ENCODE peak calls at places on chromosomes 3 and 15, in nine cellular contexts. One of them, this sample, is unnamed.

GRCh38 chr3:49903451-49904424 is at the start of gene MST1R:
- DNase-seq in astrocyte: no peak
- DNase-seq in fibroblast of lung: no peak
- DNase-seq in OCI-LY7: no peak
- DNase-seq in DND-41: no peak
- DNase-seq in IMR-90: no peak
- DNase-seq in keratinocyte: peak
- DNase-seq in neuronal stem cell: peak
- DNase-seq in mammary epithelial cell: peak
- DNase-seq in this sample: peak

GRCh38 chr15:67149068-67149841 is 83.9 kb downstream of the SMAD3 start:
- DNase-seq in mammary epithelial cell: no peak
- DNase-seq in IMR-90: no peak
- DNase-seq in astrocyte: no peak
- DNase-seq in keratinocyte: no peak
- DNase-seq in neuronal stem cell: no peak
- DNase-seq in fibroblast of lung: no peak
- DNase-seq in OCI-LY7: no peak
- DNase-seq in DND-41: no peak
- DNase-seq in this sample: peak

GRCh38 chr15:25742008-25742407 is 121.1 kb downstream of the ATP10A start:
- DNase-seq in keratinocyte: no peak
- DNase-seq in mammary epithelial cell: no peak
- DNase-seq in astrocyte: no peak
- DNase-seq in IMR-90: no peak
- DNase-seq in neuronal stem cell: peak
- DNase-seq in DND-41: no peak
- DNase-seq in OCI-LY7: no peak
- DNase-seq in fibroblast of lung: no peak
- DNase-seq in this sample: no peak

GRCh38 chr3:335250-335649 is 138.7 kb downstream of the CHL1 start:
- DNase-seq in fibroblast of lung: no peak
- DNase-seq in astrocyte: no peak
- DNase-seq in mammary epithelial cell: no peak
- DNase-seq in OCI-LY7: no peak
- DNase-seq in DND-41: no peak
- DNase-seq in neuronal stem cell: no peak
- DNase-seq in IMR-90: no peak
- DNase-seq in keratinocyte: no peak
- DNase-seq in this sample: no peak

GRCh38 chr15:67512933-67513714 is 7.8 kb upstream of the C15orf61 start:
- DNase-seq in astrocyte: no peak
- DNase-seq in keratinocyte: no peak
- DNase-seq in mammary epithelial cell: no peak
- DNase-seq in IMR-90: no peak
- DNase-seq in DND-41: no peak
- DNase-seq in fibroblast of lung: no peak
- DNase-seq in OCI-LY7: no peak
- DNase-seq in neuronal stem cell: no peak
- DNase-seq in this sample: no peak

GRCh38 chr3:136251511-136251910 is 1.4 kb downstream of the PCCB start:
- DNase-seq in OCI-LY7: peak
- DNase-seq in fibroblast of lung: no peak
- DNase-seq in neuronal stem cell: no peak
- DNase-seq in mammary epithelial cell: peak
- DNase-seq in DND-41: no peak
- DNase-seq in IMR-90: no peak
- DNase-seq in keratinocyte: no peak
- DNase-seq in astrocyte: no peak
- DNase-seq in this sample: no peak

GRCh38 chr3:171049831-171050444 is 23.4 kb upstream of the SLC2A2 start:
- DNase-seq in mammary epithelial cell: peak
- DNase-seq in astrocyte: peak
- DNase-seq in IMR-90: peak
- DNase-seq in fibroblast of lung: peak
- DNase-seq in DND-41: peak
- DNase-seq in neuronal stem cell: peak
- DNase-seq in OCI-LY7: peak
- DNase-seq in keratinocyte: no peak
- DNase-seq in this sample: peak

GRCh38 chr3:160808838-160809237 is 52.8 kb downstream of the PPM1L start:
- DNase-seq in astrocyte: no peak
- DNase-seq in neuronal stem cell: no peak
- DNase-seq in IMR-90: no peak
- DNase-seq in keratinocyte: no peak
- DNase-seq in OCI-LY7: no peak
- DNase-seq in DND-41: no peak
- DNase-seq in fibroblast of lung: no peak
- DNase-seq in mammary epithelial cell: no peak
- DNase-seq in this sample: no peak

GRCh38 chr3:182124187-182124586 is 412.5 kb downstream of the SOX2 start:
- DNase-seq in IMR-90: no peak
- DNase-seq in neuronal stem cell: no peak
- DNase-seq in astrocyte: no peak
- DNase-seq in mammary epithelial cell: no peak
- DNase-seq in DND-41: no peak
- DNase-seq in keratinocyte: no peak
- DNase-seq in fibroblast of lung: no peak
- DNase-seq in OCI-LY7: no peak
- DNase-seq in this sample: no peak

GRCh38 chr15:28182216-28182615 is 83.1 kb upstream of the OCA2 start:
- DNase-seq in fibroblast of lung: no peak
- DNase-seq in DND-41: no peak
- DNase-seq in astrocyte: no peak
- DNase-seq in neuronal stem cell: no peak
- DNase-seq in mammary epithelial cell: no peak
- DNase-seq in IMR-90: no peak
- DNase-seq in OCI-LY7: no peak
- DNase-seq in keratinocyte: no peak
- DNase-seq in this sample: no peak

GRCh38 chr3:108546692-108547091 is 36.3 kb upstream of the MYH15 start:
- DNase-seq in fibroblast of lung: no peak
- DNase-seq in mammary epithelial cell: no peak
- DNase-seq in OCI-LY7: no peak
- DNase-seq in DND-41: no peak
- DNase-seq in neuronal stem cell: no peak
- DNase-seq in astrocyte: no peak
- DNase-seq in IMR-90: no peak
- DNase-seq in keratinocyte: no peak
- DNase-seq in this sample: no peak

GRCh38 chr15:74040115-74040850 is 42.1 kb downstream of the GOLGA6A start:
- DNase-seq in astrocyte: peak
- DNase-seq in fibroblast of lung: peak
- DNase-seq in OCI-LY7: no peak
- DNase-seq in DND-41: no peak
- DNase-seq in mammary epithelial cell: peak
- DNase-seq in keratinocyte: no peak
- DNase-seq in IMR-90: peak
- DNase-seq in neuronal stem cell: no peak
- DNase-seq in this sample: no peak

GRCh38 chr3:73542127-73542526 is 82.6 kb downstream of the PDZRN3 start:
- DNase-seq in neuronal stem cell: no peak
- DNase-seq in fibroblast of lung: no peak
- DNase-seq in DND-41: no peak
- DNase-seq in IMR-90: no peak
- DNase-seq in OCI-LY7: no peak
- DNase-seq in mammary epithelial cell: peak
- DNase-seq in astrocyte: no peak
- DNase-seq in keratinocyte: no peak
- DNase-seq in this sample: no peak

GRCh38 chr3:158094917-158095301 is 11.3 kb downstream of the SHOX2 start:
- DNase-seq in mammary epithelial cell: no peak
- DNase-seq in IMR-90: no peak
- DNase-seq in DND-41: no peak
- DNase-seq in astrocyte: no peak
- DNase-seq in fibroblast of lung: no peak
- DNase-seq in keratinocyte: no peak
- DNase-seq in neuronal stem cell: no peak
- DNase-seq in OCI-LY7: no peak
- DNase-seq in this sample: no peak

GRCh38 chr3:129122697-129123055 is 1.1 kb upstream of the RAB43 start:
- DNase-seq in keratinocyte: no peak
- DNase-seq in astrocyte: no peak
- DNase-seq in fibroblast of lung: no peak
- DNase-seq in IMR-90: no peak
- DNase-seq in neuronal stem cell: no peak
- DNase-seq in mammary epithelial cell: no peak
- DNase-seq in DND-41: no peak
- DNase-seq in OCI-LY7: no peak
- DNase-seq in this sample: peak
- H2AFZ ChIP-seq in keratinocyte: no peak
- H2AFZ ChIP-seq in astrocyte: peak
- H2AFZ ChIP-seq in fibroblast of lung: peak
- H2AFZ ChIP-seq in IMR-90: peak
- H2AFZ ChIP-seq in neuronal stem cell: peak
- H2AFZ ChIP-seq in mammary epithelial cell: peak
- H2AFZ ChIP-seq in DND-41: no peak
- H2AFZ ChIP-seq in OCI-LY7: no peak
- H2AFZ ChIP-seq in this sample: peak

GRCh38 chr3:101414121-101414520 is 93.7 kb upstream of the IMPG2 start:
- DNase-seq in OCI-LY7: no peak
- DNase-seq in IMR-90: no peak
- DNase-seq in keratinocyte: no peak
- DNase-seq in neuronal stem cell: no peak
- DNase-seq in mammary epithelial cell: no peak
- DNase-seq in DND-41: no peak
- DNase-seq in fibroblast of lung: no peak
- DNase-seq in astrocyte: no peak
- DNase-seq in this sample: no peak
- H2AFZ ChIP-seq in OCI-LY7: no peak
- H2AFZ ChIP-seq in IMR-90: no peak
- H2AFZ ChIP-seq in keratinocyte: no peak
- H2AFZ ChIP-seq in neuronal stem cell: no peak
- H2AFZ ChIP-seq in mammary epithelial cell: no peak
- H2AFZ ChIP-seq in DND-41: no peak
- H2AFZ ChIP-seq in fibroblast of lung: no peak
- H2AFZ ChIP-seq in astrocyte: no peak
- H2AFZ ChIP-seq in this sample: no peak

GRCh38 chr3:153670577-153670976 is 450.6 kb upstream of the ARHGEF26 start:
- DNase-seq in OCI-LY7: no peak
- DNase-seq in keratinocyte: no peak
- DNase-seq in astrocyte: no peak
- DNase-seq in IMR-90: no peak
- DNase-seq in DND-41: no peak
- DNase-seq in neuronal stem cell: no peak
- DNase-seq in mammary epithelial cell: peak
- DNase-seq in fibroblast of lung: no peak
- DNase-seq in this sample: no peak

GRCh38 chr3:153667341-153667740 is 453.8 kb upstream of the ARHGEF26 start:
- DNase-seq in neuronal stem cell: no peak
- DNase-seq in IMR-90: peak
- DNase-seq in mammary epithelial cell: no peak
- DNase-seq in DND-41: no peak
- DNase-seq in fibroblast of lung: no peak
- DNase-seq in OCI-LY7: no peak
- DNase-seq in keratinocyte: no peak
- DNase-seq in astrocyte: peak
- DNase-seq in this sample: peak

GRCh38 chr3:153669527-153669926 is 451.7 kb upstream of the ARHGEF26 start:
- DNase-seq in mammary epithelial cell: no peak
- DNase-seq in DND-41: no peak
- DNase-seq in neuronal stem cell: no peak
- DNase-seq in fibroblast of lung: no peak
- DNase-seq in astrocyte: no peak
- DNase-seq in OCI-LY7: peak
- DNase-seq in keratinocyte: no peak
- DNase-seq in IMR-90: no peak
- DNase-seq in this sample: peak

DNA sequence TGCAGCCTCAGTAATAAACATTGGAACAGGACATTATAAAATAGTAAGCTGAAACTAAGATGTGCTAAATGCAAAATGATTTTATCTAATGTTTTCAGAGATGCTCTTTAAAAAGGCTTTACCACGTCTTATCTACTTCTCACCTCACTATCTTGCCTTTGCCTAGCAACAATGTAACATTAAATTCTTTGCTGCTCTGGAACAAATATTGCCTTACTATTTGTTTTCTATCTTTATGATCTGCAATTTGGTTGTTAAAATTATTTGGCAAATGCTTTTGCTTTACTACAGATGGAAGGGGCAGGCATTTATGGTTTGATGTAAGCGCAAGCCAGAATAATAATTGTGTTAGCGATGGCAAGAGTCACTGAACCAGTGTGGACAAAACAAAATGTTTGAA is 454.3 kb upstream of the ARHGEF26 start:
- DNase-seq in IMR-90: no peak
- DNase-seq in astrocyte: no peak
- DNase-seq in DND-41: no peak
- DNase-seq in mammary epithelial cell: no peak
- DNase-seq in OCI-LY7: no peak
- DNase-seq in fibroblast of lung: no peak
- DNase-seq in neuronal stem cell: no peak
- DNase-seq in keratinocyte: no peak
- DNase-seq in this sample: no peak
- H2AFZ ChIP-seq in IMR-90: no peak
- H2AFZ ChIP-seq in astrocyte: no peak
- H2AFZ ChIP-seq in DND-41: no peak
- H2AFZ ChIP-seq in mammary epithelial cell: no peak
- H2AFZ ChIP-seq in OCI-LY7: no peak
- H2AFZ ChIP-seq in fibroblast of lung: no peak
- H2AFZ ChIP-seq in neuronal stem cell: no peak
- H2AFZ ChIP-seq in keratinocyte: no peak
- H2AFZ ChIP-seq in this sample: no peak

DNA sequence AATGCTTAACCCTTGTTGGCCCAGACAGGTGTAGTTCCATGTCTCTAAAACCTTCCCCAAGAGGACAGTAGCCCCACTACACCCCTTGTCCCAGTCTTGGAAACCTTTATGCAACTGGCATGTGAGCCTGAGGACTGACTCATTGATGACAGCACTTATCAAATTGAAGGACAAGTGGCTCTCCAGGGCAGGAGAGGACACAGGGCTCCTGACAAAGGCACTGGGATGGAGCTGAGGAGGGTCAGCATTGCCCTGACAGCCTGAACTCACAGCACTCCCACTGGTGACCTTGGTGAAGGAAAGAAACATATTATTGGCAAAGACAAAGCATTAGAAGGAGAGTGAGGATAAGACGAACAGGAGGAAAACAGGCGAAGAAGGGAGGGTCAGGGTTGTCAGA is 139.9 kb downstream of the EPHB1 start:
- DNase-seq in IMR-90: no peak
- DNase-seq in OCI-LY7: no peak
- DNase-seq in fibroblast of lung: no peak
- DNase-seq in mammary epithelial cell: no peak
- DNase-seq in astrocyte: no peak
- DNase-seq in keratinocyte: no peak
- DNase-seq in DND-41: no peak
- DNase-seq in neuronal stem cell: no peak
- DNase-seq in this sample: no peak
- H2AFZ ChIP-seq in IMR-90: no peak
- H2AFZ ChIP-seq in OCI-LY7: no peak
- H2AFZ ChIP-seq in fibroblast of lung: no peak
- H2AFZ ChIP-seq in mammary epithelial cell: no peak
- H2AFZ ChIP-seq in astrocyte: no peak
- H2AFZ ChIP-seq in keratinocyte: no peak
- H2AFZ ChIP-seq in DND-41: no peak
- H2AFZ ChIP-seq in neuronal stem cell: no peak
- H2AFZ ChIP-seq in this sample: no peak

DNA sequence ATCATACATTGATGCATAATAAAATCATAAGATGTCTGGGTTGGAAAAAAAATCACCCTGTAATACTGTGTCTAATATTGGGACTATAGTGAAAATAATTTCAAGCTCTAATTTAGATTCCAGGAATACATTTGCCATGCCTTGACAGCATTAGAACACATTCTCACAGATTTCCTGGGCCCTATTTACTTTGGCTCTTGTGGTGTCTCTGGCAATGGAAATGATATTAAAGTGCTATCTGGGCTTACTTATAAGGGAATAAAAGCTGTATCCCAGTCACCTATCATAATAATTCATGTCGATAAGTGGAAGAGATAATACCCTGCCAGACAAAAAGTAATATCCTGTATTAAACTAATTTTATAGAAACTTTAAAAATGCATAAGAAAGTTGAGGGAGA is 472.0 kb downstream of the ZPLD1 start:
- DNase-seq in astrocyte: peak
- DNase-seq in keratinocyte: no peak
- DNase-seq in neuronal stem cell: no peak
- DNase-seq in IMR-90: no peak
- DNase-seq in fibroblast of lung: peak
- DNase-seq in mammary epithelial cell: no peak
- DNase-seq in OCI-LY7: no peak
- DNase-seq in DND-41: no peak
- DNase-seq in this sample: no peak
- H2AFZ ChIP-seq in astrocyte: no peak
- H2AFZ ChIP-seq in keratinocyte: no peak
- H2AFZ ChIP-seq in neuronal stem cell: no peak
- H2AFZ ChIP-seq in IMR-90: no peak
- H2AFZ ChIP-seq in fibroblast of lung: no peak
- H2AFZ ChIP-seq in mammary epithelial cell: no peak
- H2AFZ ChIP-seq in OCI-LY7: no peak
- H2AFZ ChIP-seq in DND-41: no peak
- H2AFZ ChIP-seq in this sample: no peak